ENCODE peak calls at places on chromosome 15, in eight cellular contexts. One of them, this sample, is unnamed.

GRCh38 chr15:77025471-77025901 is 30.6 kb downstream of the PSTPIP1 start:
- DNase-seq in skeletal muscle cell: no peak
- DNase-seq in IMR-90: no peak
- DNase-seq in left lung: peak; percentile 45
- DNase-seq in brain microvascular endothelial cell: no peak
- DNase-seq in PC-9: no peak
- DNase-seq in mucosa of descending colon: peak; percentile 21
- DNase-seq in NT2/D1: no peak
- DNase-seq in this sample: peak; percentile 23

GRCh38 chr15:25091421-25092158 is 136.8 kb downstream of the SNRPN start:
- DNase-seq in brain microvascular endothelial cell: no peak
- DNase-seq in NT2/D1: no peak
- DNase-seq in skeletal muscle cell: no peak
- DNase-seq in mucosa of descending colon: no peak
- DNase-seq in IMR-90: no peak
- DNase-seq in left lung: no peak
- DNase-seq in PC-9: no peak
- DNase-seq in this sample: no peak

GRCh38 chr15:42695527-42696071 is 41.3 kb downstream of the CDAN1 start:
- DNase-seq in left lung: no peak
- DNase-seq in skeletal muscle cell: no peak
- DNase-seq in mucosa of descending colon: no peak
- DNase-seq in PC-9: no peak
- DNase-seq in NT2/D1: no peak
- DNase-seq in IMR-90: no peak
- DNase-seq in brain microvascular endothelial cell: no peak
- DNase-seq in this sample: no peak

GRCh38 chr15:78638658-78639314 is 2.2 kb downstream of the CHRNB4 start:
- DNase-seq in NT2/D1: peak; percentile 74
- DNase-seq in PC-9: peak; percentile 50
- DNase-seq in brain microvascular endothelial cell: peak; percentile 40
- DNase-seq in mucosa of descending colon: no peak
- DNase-seq in skeletal muscle cell: no peak
- DNase-seq in IMR-90: peak; percentile 19
- DNase-seq in left lung: no peak
- DNase-seq in this sample: peak; percentile 79

GRCh38 chr15:67501836-67502461 is 19.0 kb upstream of the C15orf61 start:
- DNase-seq in skeletal muscle cell: no peak
- DNase-seq in IMR-90: no peak
- DNase-seq in left lung: no peak
- DNase-seq in NT2/D1: peak; percentile 8
- DNase-seq in brain microvascular endothelial cell: no peak
- DNase-seq in PC-9: no peak
- DNase-seq in mucosa of descending colon: no peak
- DNase-seq in this sample: no peak

GRCh38 chr15:88243895-88244787 is 12.4 kb downstream of the NTRK3 start:
- DNase-seq in NT2/D1: no peak
- DNase-seq in skeletal muscle cell: no peak
- DNase-seq in left lung: no peak
- DNase-seq in IMR-90: peak; percentile 13
- DNase-seq in PC-9: no peak
- DNase-seq in mucosa of descending colon: no peak
- DNase-seq in brain microvascular endothelial cell: peak; percentile 12
- DNase-seq in this sample: peak; percentile 29

GRCh38 chr15:48002772-48003171 is 118.0 kb upstream of the SLC24A5 start:
- DNase-seq in NT2/D1: no peak
- DNase-seq in mucosa of descending colon: no peak
- DNase-seq in skeletal muscle cell: no peak
- DNase-seq in left lung: no peak
- DNase-seq in brain microvascular endothelial cell: no peak
- DNase-seq in PC-9: no peak
- DNase-seq in IMR-90: no peak
- DNase-seq in this sample: no peak

GRCh38 chr15:57470543-57470942 is 94.2 kb downstream of the CGNL1 start:
- DNase-seq in mucosa of descending colon: no peak
- DNase-seq in brain microvascular endothelial cell: no peak
- DNase-seq in skeletal muscle cell: no peak
- DNase-seq in left lung: no peak
- DNase-seq in PC-9: no peak
- DNase-seq in IMR-90: no peak
- DNase-seq in NT2/D1: no peak
- DNase-seq in this sample: no peak

GRCh38 chr15:52098328-52098727 is 14.2 kb downstream of the BCL2L10 start:
- DNase-seq in left lung: no peak
- DNase-seq in NT2/D1: no peak
- DNase-seq in IMR-90: no peak
- DNase-seq in skeletal muscle cell: no peak
- DNase-seq in PC-9: no peak
- DNase-seq in brain microvascular endothelial cell: no peak
- DNase-seq in mucosa of descending colon: no peak
- DNase-seq in this sample: no peak

GRCh38 chr15:89777821-89778380 is 1.8 kb downstream of the MESP2 start:
- DNase-seq in skeletal muscle cell: no peak
- DNase-seq in left lung: no peak
- DNase-seq in NT2/D1: no peak
- DNase-seq in PC-9: no peak
- DNase-seq in mucosa of descending colon: peak; percentile 33
- DNase-seq in IMR-90: no peak
- DNase-seq in brain microvascular endothelial cell: no peak
- DNase-seq in this sample: no peak

GRCh38 chr15:93372209-93372910 is 283.3 kb upstream of the RGMA start:
- DNase-seq in left lung: no peak
- DNase-seq in IMR-90: no peak
- DNase-seq in mucosa of descending colon: no peak
- DNase-seq in skeletal muscle cell: no peak
- DNase-seq in PC-9: no peak
- DNase-seq in brain microvascular endothelial cell: no peak
- DNase-seq in NT2/D1: no peak
- DNase-seq in this sample: no peak

GRCh38 chr15:77064539-77065308 is 6.2 kb downstream of the TSPAN3 start:
- DNase-seq in skeletal muscle cell: no peak
- DNase-seq in mucosa of descending colon: no peak
- DNase-seq in IMR-90: peak; percentile 65
- DNase-seq in NT2/D1: no peak
- DNase-seq in left lung: no peak
- DNase-seq in PC-9: no peak
- DNase-seq in brain microvascular endothelial cell: peak; percentile 18
- DNase-seq in this sample: no peak

GRCh38 chr15:97728791-97729190 is 231.7 kb upstream of the ARRDC4 start:
- DNase-seq in IMR-90: no peak
- DNase-seq in NT2/D1: no peak
- DNase-seq in skeletal muscle cell: no peak
- DNase-seq in PC-9: no peak
- DNase-seq in left lung: peak; percentile 52
- DNase-seq in brain microvascular endothelial cell: no peak
- DNase-seq in mucosa of descending colon: peak; percentile 35
- DNase-seq in this sample: no peak

GRCh38 chr15:27958911-27959598 is 140.1 kb downstream of the OCA2 start:
- DNase-seq in IMR-90: no peak
- DNase-seq in brain microvascular endothelial cell: no peak
- DNase-seq in left lung: no peak
- DNase-seq in PC-9: no peak
- DNase-seq in NT2/D1: no peak
- DNase-seq in skeletal muscle cell: no peak
- DNase-seq in mucosa of descending colon: no peak
- DNase-seq in this sample: no peak

GRCh38 chr15:92166751-92167412 is 226.8 kb upstream of the ST8SIA2 start:
- DNase-seq in NT2/D1: no peak
- DNase-seq in PC-9: no peak
- DNase-seq in IMR-90: no peak
- DNase-seq in brain microvascular endothelial cell: no peak
- DNase-seq in skeletal muscle cell: no peak
- DNase-seq in left lung: no peak
- DNase-seq in mucosa of descending colon: no peak
- DNase-seq in this sample: no peak

GRCh38 chr15:76064375-76064774 is 4.6 kb downstream of the TMEM266 start:
- DNase-seq in IMR-90: no peak
- DNase-seq in mucosa of descending colon: no peak
- DNase-seq in PC-9: no peak
- DNase-seq in brain microvascular endothelial cell: no peak
- DNase-seq in left lung: no peak
- DNase-seq in NT2/D1: peak; percentile 63
- DNase-seq in skeletal muscle cell: no peak
- DNase-seq in this sample: no peak

GRCh38 chr15:64930019-64930652 is 18.4 kb downstream of the ANKDD1A start:
- DNase-seq in skeletal muscle cell: no peak
- DNase-seq in left lung: no peak
- DNase-seq in brain microvascular endothelial cell: no peak
- DNase-seq in PC-9: no peak
- DNase-seq in NT2/D1: no peak
- DNase-seq in mucosa of descending colon: no peak
- DNase-seq in IMR-90: no peak
- DNase-seq in this sample: no peak
- H3K4me3 ChIP-seq in skeletal muscle cell: no peak overlapping the region
- H3K4me3 ChIP-seq in left lung: no peak overlapping the region
- H3K4me3 ChIP-seq in brain microvascular endothelial cell: no peak overlapping the region
- H3K4me3 ChIP-seq in PC-9: no peak overlapping the region
- H3K4me3 ChIP-seq in NT2/D1: no peak overlapping the region
- H3K4me3 ChIP-seq in mucosa of descending colon: no peak overlapping the region
- H3K4me3 ChIP-seq in IMR-90: no peak overlapping the region
- H3K4me3 ChIP-seq in this sample: no peak overlapping the region

GRCh38 chr15:73438651-73439050 is 4.3 kb upstream of the REC114 start:
- DNase-seq in brain microvascular endothelial cell: no peak
- DNase-seq in PC-9: no peak
- DNase-seq in mucosa of descending colon: no peak
- DNase-seq in left lung: no peak
- DNase-seq in IMR-90: no peak
- DNase-seq in skeletal muscle cell: no peak
- DNase-seq in NT2/D1: no peak
- DNase-seq in this sample: no peak

GRCh38 chr15:73437541-73438109 is 5.3 kb upstream of the REC114 start:
- DNase-seq in mucosa of descending colon: no peak
- DNase-seq in NT2/D1: no peak
- DNase-seq in left lung: no peak
- DNase-seq in skeletal muscle cell: no peak
- DNase-seq in brain microvascular endothelial cell: no peak
- DNase-seq in PC-9: no peak
- DNase-seq in IMR-90: no peak
- DNase-seq in this sample: no peak

GRCh38 chr15:73433878-73434277 is 9.1 kb upstream of the REC114 start:
- DNase-seq in left lung: no peak
- DNase-seq in IMR-90: no peak
- DNase-seq in NT2/D1: no peak
- DNase-seq in mucosa of descending colon: no peak
- DNase-seq in brain microvascular endothelial cell: no peak
- DNase-seq in PC-9: no peak
- DNase-seq in skeletal muscle cell: no peak
- DNase-seq in this sample: no peak
- H3K4me3 ChIP-seq in left lung: no peak overlapping the region
- H3K4me3 ChIP-seq in IMR-90: no peak overlapping the region
- H3K4me3 ChIP-seq in NT2/D1: no peak overlapping the region
- H3K4me3 ChIP-seq in mucosa of descending colon: no peak overlapping the region
- H3K4me3 ChIP-seq in brain microvascular endothelial cell: no peak overlapping the region
- H3K4me3 ChIP-seq in PC-9: no peak overlapping the region
- H3K4me3 ChIP-seq in skeletal muscle cell: no peak overlapping the region
- H3K4me3 ChIP-seq in this sample: no peak overlapping the region

DNA sequence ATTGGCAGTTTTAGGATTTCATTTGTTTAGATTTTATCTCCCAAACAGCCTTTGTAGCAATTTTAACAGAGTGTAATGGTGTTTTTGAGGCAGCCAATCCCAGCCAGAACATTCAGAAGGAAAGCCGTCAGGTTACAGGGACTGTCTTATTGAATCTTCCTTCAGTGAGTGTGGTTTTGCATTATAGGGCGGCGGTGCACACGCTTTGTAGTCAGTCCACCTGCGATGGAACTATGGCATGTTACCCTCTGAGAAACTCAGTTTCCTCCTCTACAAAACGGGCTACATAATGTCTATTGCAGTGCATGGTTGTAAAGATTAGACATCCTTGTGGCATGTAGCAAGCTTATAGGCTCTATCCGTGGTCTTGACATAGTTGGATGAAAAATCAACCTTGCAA is 1.0 kb downstream of the LRRC28 start:
- DNase-seq in PC-9: no peak
- DNase-seq in brain microvascular endothelial cell: no peak
- DNase-seq in IMR-90: no peak
- DNase-seq in skeletal muscle cell: no peak
- DNase-seq in left lung: no peak
- DNase-seq in mucosa of descending colon: no peak
- DNase-seq in NT2/D1: no peak
- DNase-seq in this sample: no peak
- H3K4me3 ChIP-seq in PC-9: peak overlapping the region; percentile 74
- H3K4me3 ChIP-seq in brain microvascular endothelial cell: peak overlapping the region; percentile 77
- H3K4me3 ChIP-seq in IMR-90: no peak overlapping the region
- H3K4me3 ChIP-seq in skeletal muscle cell: peak overlapping the region; percentile 70
- H3K4me3 ChIP-seq in left lung: no peak overlapping the region
- H3K4me3 ChIP-seq in mucosa of descending colon: no peak overlapping the region
- H3K4me3 ChIP-seq in NT2/D1: no peak overlapping the region
- H3K4me3 ChIP-seq in this sample: peak overlapping the region; percentile 80

GRCh38 chr15:40306908-40307307 is 827 bp downstream of the PLCB2 start:
- DNase-seq in IMR-90: no peak
- DNase-seq in brain microvascular endothelial cell: no peak
- DNase-seq in left lung: peak; percentile 71
- DNase-seq in mucosa of descending colon: peak; percentile 33
- DNase-seq in PC-9: no peak
- DNase-seq in NT2/D1: no peak
- DNase-seq in skeletal muscle cell: no peak
- DNase-seq in this sample: no peak

GRCh38 chr15:40309344-40309862 is 1.7 kb upstream of the PLCB2 start:
- DNase-seq in IMR-90: no peak
- DNase-seq in left lung: no peak
- DNase-seq in mucosa of descending colon: peak; percentile 10
- DNase-seq in PC-9: no peak
- DNase-seq in NT2/D1: no peak
- DNase-seq in skeletal muscle cell: no peak
- DNase-seq in brain microvascular endothelial cell: no peak
- DNase-seq in this sample: no peak

GRCh38 chr15:40308844-40309189 is 1.1 kb upstream of the PLCB2 start:
- DNase-seq in mucosa of descending colon: peak; percentile 41
- DNase-seq in PC-9: no peak
- DNase-seq in NT2/D1: no peak
- DNase-seq in brain microvascular endothelial cell: no peak
- DNase-seq in skeletal muscle cell: no peak
- DNase-seq in IMR-90: no peak
- DNase-seq in left lung: peak; percentile 89
- DNase-seq in this sample: no peak

GRCh38 chr15:40306371-40306770 is 1.4 kb downstream of the PLCB2 start:
- DNase-seq in NT2/D1: no peak
- DNase-seq in left lung: peak; percentile 69
- DNase-seq in skeletal muscle cell: no peak
- DNase-seq in mucosa of descending colon: peak; percentile 20
- DNase-seq in brain microvascular endothelial cell: no peak
- DNase-seq in PC-9: no peak
- DNase-seq in IMR-90: no peak
- DNase-seq in this sample: no peak

DNA sequence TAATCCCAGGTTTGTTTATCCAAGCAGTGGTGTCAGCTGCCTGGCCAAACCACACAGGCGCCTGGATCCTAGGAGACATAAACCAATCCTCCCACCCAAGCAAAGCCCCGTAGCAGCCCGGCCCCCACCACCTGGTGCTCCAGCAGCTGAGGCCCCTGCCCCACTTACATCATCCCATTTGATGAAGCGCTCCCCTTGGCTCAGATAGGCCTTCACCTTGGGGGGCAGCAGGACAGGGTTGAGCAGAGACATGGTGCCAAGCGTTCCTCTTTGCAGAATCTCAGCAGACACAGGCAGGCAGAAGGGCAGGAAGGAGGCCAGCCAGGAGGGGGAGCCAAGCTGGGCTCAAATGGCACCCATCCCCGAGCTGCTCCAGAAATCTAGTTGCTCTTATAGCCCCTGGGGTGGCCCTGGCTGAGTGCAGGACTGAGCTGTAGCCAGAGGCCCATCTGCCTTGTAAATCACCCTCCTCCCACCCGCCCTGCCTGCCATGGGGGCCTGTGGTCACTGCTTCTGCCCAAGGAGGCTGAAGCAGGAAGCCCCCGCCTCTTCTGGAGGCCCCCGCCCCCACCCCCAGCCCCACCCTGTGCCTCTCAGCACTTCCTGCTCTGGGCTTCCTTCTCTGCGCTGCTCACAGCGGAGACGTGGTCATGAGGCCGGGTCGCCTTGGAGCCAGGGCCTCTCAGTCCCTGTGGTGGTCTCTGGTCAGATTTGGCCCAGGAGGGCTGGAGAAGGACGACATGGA is at the start of gene PLCB2:
- DNase-seq in PC-9: no peak
- DNase-seq in mucosa of descending colon: peak; percentile 65
- DNase-seq in brain microvascular endothelial cell: no peak
- DNase-seq in IMR-90: no peak
- DNase-seq in NT2/D1: no peak
- DNase-seq in left lung: peak; percentile 89
- DNase-seq in skeletal muscle cell: no peak
- DNase-seq in this sample: no peak
- H3K4me3 ChIP-seq in PC-9: no peak within 1 kb of the TSS
- H3K4me3 ChIP-seq in mucosa of descending colon: no peak within 1 kb of the TSS
- H3K4me3 ChIP-seq in brain microvascular endothelial cell: no peak within 1 kb of the TSS
- H3K4me3 ChIP-seq in IMR-90: no peak within 1 kb of the TSS
- H3K4me3 ChIP-seq in NT2/D1: no peak within 1 kb of the TSS
- H3K4me3 ChIP-seq in left lung: peak within 1 kb of the TSS; percentile 56
- H3K4me3 ChIP-seq in skeletal muscle cell: no peak within 1 kb of the TSS
- H3K4me3 ChIP-seq in this sample: no peak within 1 kb of the TSS

This sample was measured in Caco-2.